ENCODE peak calls at places on chromosomes 6 and 20, in eight cellular contexts. X is BJ, B is HFFc6, N is A549, D is right lobe of liver, G is AG04449, Z is kidney, F is neural progenitor cell. I is an unnamed sample.

GRCh38 chr6:14724546-14724945 is 521.3 kb upstream of the JARID2 start:
- DNase-seq in B (no peak), G (no peak), Z (no peak), N (no peak), X (no peak), F (no peak), D (no peak), I (no peak)

GRCh38 chr20:44574372-44574771 is 8.0 kb upstream of the PKIG start:
- DNase-seq in G (no peak), F (no peak), B (no peak), N (no peak), D (no peak), X (no peak), Z (no peak), I (no peak)

GRCh38 chr6:150249261-150249660 is 106.4 kb downstream of the PPP1R14C start:
- DNase-seq in X (peak; percentile 68), D (no peak), F (no peak), N (no peak), Z (no peak), G (no peak), B (peak; percentile 68), I (no peak)

GRCh38 chr6:158730175-158730907 is 80.5 kb downstream of the SYTL3 start:
- DNase-seq in N (no peak), X (no peak), Z (no peak), G (no peak), B (no peak), D (no peak), F (peak; percentile 77), I (no peak)

GRCh38 chr20:62642666-62643520 is 590 bp downstream of the SLCO4A1 start:
- DNase-seq in X (no peak), Z (no peak), F (peak; percentile 57), N (no peak), B (no peak), G (no peak), D (peak; percentile 56), I (peak; percentile 91)

GRCh38 chr20:58777657-58778056 is 73.0 kb downstream of the GNAS-AS1 start:
- DNase-seq in B (no peak), D (no peak), Z (peak; percentile 39), F (no peak), G (no peak), X (no peak), N (no peak), I (peak; percentile 41)

GRCh38 chr6:108115598-108116058 is 41.1 kb upstream of the OSTM1 start:
- DNase-seq in X (no peak), Z (peak; percentile 69), F (peak; percentile 69), G (no peak), N (peak; percentile 63), B (no peak), D (peak; percentile 63), I (peak; percentile 81)

GRCh38 chr20:4973330-4974097 is 27.8 kb downstream of the SLC23A2 start:
- DNase-seq in D (peak; percentile 74), Z (peak; percentile 71), X (peak; percentile 45), G (peak; percentile 72), N (peak; percentile 51), B (peak; percentile 83), F (no peak), I (peak; percentile 85)

GRCh38 chr6:42745083-42745637 is 743 bp downstream of the TBCC start:
- DNase-seq in D (peak; percentile 33), G (no peak), Z (peak; percentile 82), X (no peak), F (peak; percentile 44), N (peak; percentile 14), B (no peak), I (peak; percentile 86)

GRCh38 chr6:134636221-134636830 is 313.6 kb downstream of the ALDH8A1 start:
- DNase-seq in X (no peak), G (no peak), D (peak; percentile 29), F (no peak), N (no peak), Z (no peak), B (no peak), I (no peak)

GRCh38 chr20:57075181-57075580 is 191.3 kb downstream of the BMP7 start:
- DNase-seq in Z (no peak), X (no peak), D (no peak), N (no peak), F (no peak), B (no peak), G (no peak), I (no peak)
- TF ChIP-seq CTCF in Z (no peak), X (no peak), D (no peak), N (no peak), F (no peak), B (no peak), G (no peak), I (no peak)

DNA sequence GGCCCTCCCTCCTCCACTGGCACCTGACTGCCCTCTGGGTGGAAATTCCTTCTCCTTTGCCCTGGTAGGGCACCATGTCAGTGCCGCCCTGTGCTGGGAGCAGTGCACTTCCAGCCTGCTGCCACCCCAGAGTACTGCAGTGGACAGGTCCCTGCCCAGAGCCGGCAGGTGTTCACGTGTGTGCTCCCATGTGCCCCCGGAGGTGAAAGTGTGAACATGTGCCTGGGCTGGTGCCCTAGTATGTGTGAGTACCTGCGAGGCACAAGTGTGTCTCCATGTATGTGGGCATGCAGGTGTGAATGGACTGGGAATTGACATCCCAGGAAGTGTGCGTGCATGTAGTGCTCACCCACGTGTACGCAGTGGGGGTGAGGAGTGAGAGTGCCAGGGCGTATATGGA is 29.4 kb downstream of the SDCBP2 start:
- DNase-seq in B (no peak), F (peak; percentile 45), N (peak; percentile 66), D (no peak), Z (peak; percentile 52), G (no peak), X (no peak), I (peak; percentile 36)
- TF ChIP-seq CTCF in B (peak; percentile 64), F (peak; percentile 45), N (no peak), D (no peak), Z (no peak), G (no peak), X (no peak), I (no peak)

GRCh38 chr6:111556004-111556403 is 49.7 kb downstream of the TRAF3IP2 start:
- DNase-seq in F (no peak), X (no peak), Z (no peak), B (no peak), N (no peak), D (no peak), G (no peak), I (no peak)

GRCh38 chr6:111552999-111553398 is 52.7 kb downstream of the TRAF3IP2 start:
- DNase-seq in X (no peak), G (no peak), D (no peak), B (no peak), N (no peak), Z (no peak), F (no peak), I (no peak)

GRCh38 chr6:111553580-111553979 is 52.1 kb downstream of the TRAF3IP2 start:
- DNase-seq in Z (no peak), B (no peak), X (no peak), D (no peak), N (no peak), F (no peak), G (no peak), I (no peak)

GRCh38 chr6:111552241-111552744 is 53.4 kb downstream of the TRAF3IP2 start:
- DNase-seq in G (peak; percentile 92), N (no peak), F (peak; percentile 76), X (peak; percentile 96), D (no peak), B (peak; percentile 94), Z (peak; percentile 87), I (no peak)

GRCh38 chr6:111555041-111555440 is 50.6 kb downstream of the TRAF3IP2 start:
- DNase-seq in X (peak; percentile 73), N (no peak), B (peak; percentile 50), F (no peak), G (peak; percentile 55), Z (no peak), D (no peak), I (no peak)
- TF ChIP-seq CTCF in X (no peak), N (no peak), B (peak; percentile 36), F (no peak), G (no peak), Z (no peak), D (no peak), I (no peak)

DNA sequence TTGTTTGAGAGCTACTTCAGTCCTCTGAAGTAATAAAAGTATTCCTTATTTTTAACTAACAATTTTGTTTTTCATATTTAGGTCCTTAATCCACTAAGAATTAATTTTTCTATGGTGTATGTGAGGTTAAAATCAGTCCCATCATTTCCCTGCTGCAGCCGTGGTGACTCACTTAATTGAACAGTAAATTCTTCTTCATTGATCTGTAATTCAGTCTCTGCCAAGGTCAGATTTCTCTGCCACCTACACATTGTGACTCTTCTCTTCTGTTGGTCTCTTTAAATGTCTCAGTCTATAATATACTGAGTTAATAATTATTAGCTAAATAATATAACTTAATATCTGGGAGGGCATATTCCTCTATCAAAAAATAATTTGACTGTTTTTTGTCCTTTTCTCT is 262.3 kb downstream of the UTRN start:
- DNase-seq in F (no peak), G (no peak), D (no peak), X (no peak), N (no peak), Z (no peak), B (no peak), I (no peak)
- TF ChIP-seq CTCF in F (no peak), G (no peak), D (no peak), X (no peak), N (no peak), Z (no peak), B (no peak), I (no peak)